ENCODE peak calls at places on chromosomes 11 and 22, in seven cellular contexts. K is mesenchymal stem cell, F is mesendoderm, H is H9, P is neuronal stem cell, R is H1, Y is trophoblast cell. W is an unnamed sample.
A peak's percentile ranks its signal among the peaks of the same experiment; 100 is the strongest.

GRCh38 chr11:103537904-103538502 is 428.8 kb downstream of the DYNC2H1 start:
- DNase-seq in P (no peak), R (no peak), H (no peak), F (peak; percentile 37), K (peak; percentile 26), Y (peak; percentile 60), W (peak; percentile 47)

GRCh38 chr11:117833401-117833891 is 8.9 kb upstream of the FXYD2 start:
- DNase-seq in R (no peak), F (no peak), K (no peak), P (no peak), H (peak; percentile 25), Y (no peak), W (no peak)

GRCh38 chr11:108319541-108320145 is 96.8 kb downstream of the ATM start:
- DNase-seq in H (no peak), Y (peak; percentile 23), R (no peak), K (no peak), F (no peak), P (no peak), W (peak; percentile 56)

GRCh38 chr22:46457502-46458488 is 79.6 kb downstream of the CELSR1 start:
- DNase-seq in K (peak; percentile 15), F (peak; percentile 32), P (no peak), R (no peak), H (no peak), Y (peak; percentile 97), W (peak; percentile 64)

GRCh38 chr11:117064275-117064674 is 34.0 kb downstream of the SIK3 start:
- DNase-seq in Y (peak; percentile 82), H (no peak), K (peak; percentile 62), P (no peak), F (no peak), R (no peak), W (peak; percentile 68)

GRCh38 chr22:32677876-32678275 is 123.6 kb upstream of the TIMP3 start:
- DNase-seq in H (no peak), F (no peak), K (no peak), R (no peak), P (no peak), Y (no peak), W (no peak)

GRCh38 chr11:19953342-19953741 is 206.9 kb downstream of the DBX1 start:
- DNase-seq in F (peak; percentile 98), K (peak; percentile 79), P (no peak), H (peak; percentile 92), Y (peak; percentile 79), R (peak; percentile 79), W (peak; percentile 81)

GRCh38 chr11:61983419-61983818 is 16.0 kb upstream of the FTH1 start:
- DNase-seq in F (no peak), R (no peak), H (no peak), P (no peak), Y (no peak), K (no peak), W (no peak)

GRCh38 chr11:41102471-41102870 is 357.0 kb downstream of the LRRC4C start:
- DNase-seq in K (no peak), H (no peak), R (no peak), P (no peak), Y (no peak), F (no peak), W (no peak)

GRCh38 chr22:37501610-37502341 is 15.6 kb upstream of the MFNG start:
- DNase-seq in H (no peak), F (peak; percentile 49), Y (no peak), K (peak; percentile 84), R (no peak), P (no peak), W (peak; percentile 93)

GRCh38 chr11:538431-539051 is 1.2 kb downstream of the LRRC56 start:
- DNase-seq in F (no peak), P (no peak), Y (no peak), R (no peak), K (no peak), H (no peak), W (no peak)

GRCh38 chr11:26335903-26336302 is 4.0 kb downstream of the ANO3 start:
- DNase-seq in F (no peak), P (no peak), K (no peak), Y (no peak), H (no peak), R (no peak), W (no peak)

DNA sequence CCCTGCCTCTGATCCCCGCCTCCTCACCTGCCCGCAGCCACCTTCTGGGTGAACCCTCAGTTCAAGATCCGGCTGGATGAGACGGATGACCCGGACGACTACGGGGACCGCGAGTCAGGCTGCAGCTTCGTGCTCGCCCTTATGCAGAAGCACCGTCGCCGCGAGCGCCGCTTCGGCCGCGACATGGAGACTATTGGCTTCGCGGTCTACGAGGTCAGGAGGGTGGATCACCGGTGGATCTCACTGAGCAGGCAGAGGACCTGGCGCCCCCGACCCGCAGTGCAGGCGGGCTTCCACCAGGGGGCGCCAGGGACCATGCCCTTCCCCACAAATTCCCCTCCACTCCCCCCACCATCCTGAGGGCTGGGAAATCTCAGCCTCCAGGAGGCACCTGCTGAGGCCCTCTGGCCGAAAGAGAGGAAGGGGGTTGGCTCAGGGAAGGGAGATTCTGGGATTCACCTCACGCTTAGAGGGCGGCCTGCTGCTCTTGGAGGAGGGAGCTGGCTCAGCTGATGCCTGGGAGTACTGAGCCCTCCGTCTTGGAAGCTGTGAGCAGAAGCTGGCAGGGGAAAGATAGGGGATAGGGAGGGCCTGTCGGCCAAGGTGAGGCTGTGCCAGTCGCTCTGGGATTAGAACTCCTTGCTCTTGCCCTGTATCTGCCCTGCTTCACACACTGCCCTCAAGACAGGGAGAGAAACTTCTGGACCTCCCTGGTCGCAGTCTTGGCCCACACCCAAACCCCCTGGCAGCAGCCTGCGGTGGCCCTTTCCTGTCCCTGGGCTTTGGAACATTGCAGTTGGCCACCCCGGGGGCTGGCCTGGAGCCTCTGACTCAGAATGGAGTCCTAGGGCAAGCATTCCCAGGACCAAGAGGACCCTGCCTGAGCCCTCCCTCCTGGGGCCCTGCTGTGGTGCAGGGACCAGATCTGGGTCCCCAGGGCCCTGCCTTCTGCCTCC is 23.2 kb downstream of the CAPN1 start:
- DNase-seq in K (peak; percentile 35), F (peak; percentile 92), H (peak; percentile 92), P (peak; percentile 73), Y (peak; percentile 43), R (no peak), W (peak; percentile 13)
- H4K8ac ChIP-seq in K (peak overlapping the region; percentile 85), F (no peak overlapping the region), H (no peak overlapping the region), P (no peak overlapping the region), Y (no peak overlapping the region), R (peak overlapping the region; percentile 52), W (no peak overlapping the region)

GRCh38 chr11:113317297-113317696 is 2.9 kb downstream of the TTC12 start:
- DNase-seq in K (no peak), P (no peak), Y (no peak), R (no peak), H (no peak), F (peak; percentile 64), W (no peak)
- H4K8ac ChIP-seq in K (no peak overlapping the region), P (no peak overlapping the region), Y (no peak overlapping the region), R (no peak overlapping the region), H (no peak overlapping the region), F (no peak overlapping the region), W (no peak overlapping the region)

DNA sequence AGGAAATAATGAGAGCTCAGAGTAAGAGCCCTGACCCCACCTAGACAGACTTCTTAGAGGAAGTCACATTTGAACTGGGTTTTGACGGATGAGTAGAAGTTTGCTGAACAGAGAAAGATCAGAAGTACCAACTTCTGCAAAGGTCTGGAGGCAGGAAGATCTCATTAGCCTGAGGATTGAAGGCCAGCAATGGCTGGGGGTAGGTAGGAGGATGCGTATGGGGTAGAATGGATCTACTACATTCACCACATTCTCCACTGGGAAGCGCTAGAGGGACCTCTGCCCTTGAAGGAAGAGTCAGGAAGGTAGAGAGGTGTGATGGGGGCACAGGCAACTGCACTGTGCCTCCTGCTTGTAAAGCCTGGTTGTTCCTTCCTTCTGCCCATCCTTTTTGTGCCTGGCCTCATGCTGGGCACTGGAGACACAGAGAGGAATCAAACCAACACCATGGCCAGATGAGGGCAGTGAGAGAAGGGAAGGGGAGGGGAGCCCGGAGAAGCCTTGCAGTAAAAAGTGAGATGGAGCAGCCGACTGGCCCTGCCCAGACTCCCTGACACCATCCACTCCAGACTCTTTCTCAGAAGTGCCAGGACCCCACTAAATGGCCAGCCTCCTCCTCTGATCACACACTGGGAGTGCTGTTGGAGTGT is 4.9 kb downstream of the TPBGL start:
- DNase-seq in F (peak; percentile 83), Y (peak; percentile 21), H (peak; percentile 59), R (no peak), P (no peak), K (no peak), W (no peak)
- H4K8ac ChIP-seq in F (no peak overlapping the region), Y (no peak overlapping the region), H (no peak overlapping the region), R (no peak overlapping the region), P (no peak overlapping the region), K (no peak overlapping the region), W (no peak overlapping the region)

GRCh38 chr11:134270250-134270714 is 5.9 kb upstream of the GLB1L3 start:
- DNase-seq in K (no peak), F (peak; percentile 84), P (no peak), H (peak; percentile 40), R (no peak), Y (no peak), W (no peak)
- H4K8ac ChIP-seq in K (no peak overlapping the region), F (no peak overlapping the region), P (no peak overlapping the region), H (no peak overlapping the region), R (no peak overlapping the region), Y (no peak overlapping the region), W (no peak overlapping the region)

GRCh38 chr11:80122211-80122610 is 681.4 kb upstream of the TENM4 start:
- DNase-seq in Y (no peak), F (no peak), R (no peak), K (no peak), H (no peak), P (no peak), W (no peak)
- H4K8ac ChIP-seq in Y (no peak overlapping the region), F (no peak overlapping the region), R (no peak overlapping the region), K (no peak overlapping the region), H (no peak overlapping the region), P (no peak overlapping the region), W (no peak overlapping the region)

GRCh38 chr11:130369141-130369691 is 54.5 kb upstream of the ZBTB44 start:
- DNase-seq in P (no peak), Y (peak; percentile 16), F (peak; percentile 27), K (no peak), R (no peak), H (no peak), W (no peak)
- H4K8ac ChIP-seq in P (no peak overlapping the region), Y (no peak overlapping the region), F (no peak overlapping the region), K (no peak overlapping the region), R (no peak overlapping the region), H (no peak overlapping the region), W (no peak overlapping the region)

GRCh38 chr22:25829808-25830777 is 88.1 kb downstream of the MYO18B start:
- DNase-seq in K (no peak), H (no peak), P (no peak), R (no peak), Y (no peak), F (no peak), W (no peak)
- H4K8ac ChIP-seq in K (no peak overlapping the region), H (no peak overlapping the region), P (no peak overlapping the region), R (no peak overlapping the region), Y (no peak overlapping the region), F (no peak overlapping the region), W (no peak overlapping the region)

GRCh38 chr11:44049832-44050231 is 2.1 kb downstream of the ACCSL start:
- DNase-seq in Y (no peak), F (no peak), K (no peak), P (no peak), H (peak; percentile 2), R (no peak), W (no peak)
- H4K8ac ChIP-seq in Y (no peak overlapping the region), F (no peak overlapping the region), K (no peak overlapping the region), P (no peak overlapping the region), H (no peak overlapping the region), R (no peak overlapping the region), W (no peak overlapping the region)

DNA sequence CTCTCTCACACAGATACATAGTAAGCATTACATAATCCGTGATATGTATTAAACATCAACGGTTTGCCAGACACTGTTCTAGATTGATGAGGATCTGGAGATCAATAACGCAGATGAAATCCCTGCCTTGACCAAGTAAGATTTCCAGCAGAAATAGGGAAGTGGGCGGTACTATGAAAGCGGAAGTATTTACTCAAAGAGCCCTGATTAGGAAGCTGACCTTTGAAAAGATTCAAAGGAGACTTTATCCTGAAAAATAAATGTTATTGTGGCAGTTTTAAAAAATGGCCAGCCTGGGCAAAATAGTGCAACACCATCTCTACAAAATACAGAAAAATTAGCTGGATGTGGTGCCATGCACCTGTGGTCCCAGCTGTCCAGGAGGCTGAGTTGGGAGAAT is 26.8 kb downstream of the GAB2 start:
- DNase-seq in F (no peak), H (no peak), R (no peak), P (no peak), K (no peak), Y (peak; percentile 17), W (no peak)
- H4K8ac ChIP-seq in F (no peak overlapping the region), H (no peak overlapping the region), R (no peak overlapping the region), P (no peak overlapping the region), K (no peak overlapping the region), Y (peak overlapping the region; percentile 51), W (no peak overlapping the region)

W was measured in IMR-90.